ENCODE peak calls at places on chromosome 13, in five cellular contexts. One of them, this sample, is unnamed.

GRCh38 chr13:41916173-41916954 is 44.5 kb downstream of the VWA8 start:
- DNase-seq in HEK293T: no peak
- DNase-seq in GM12864: peak
- DNase-seq in PC-3: peak
- DNase-seq in activated naive CD8-positive, alpha-beta T cell treated with anti-CD3 and anti-CD28 coated beads for 36 hours: no peak
- DNase-seq in this sample: no peak

GRCh38 chr13:40503966-40504591 is 162.4 kb downstream of the FOXO1 start:
- DNase-seq in activated naive CD8-positive, alpha-beta T cell treated with anti-CD3 and anti-CD28 coated beads for 36 hours: no peak
- DNase-seq in GM12864: no peak
- DNase-seq in HEK293T: no peak
- DNase-seq in PC-3: peak
- DNase-seq in this sample: no peak

GRCh38 chr13:28819748-28820098 is 416 bp upstream of the MTUS2 start:
- DNase-seq in activated naive CD8-positive, alpha-beta T cell treated with anti-CD3 and anti-CD28 coated beads for 36 hours: peak
- DNase-seq in HEK293T: peak
- DNase-seq in GM12864: no peak
- DNase-seq in PC-3: peak
- DNase-seq in this sample: no peak

GRCh38 chr13:81051873-81052272 is 710.9 kb upstream of the SPRY2 start:
- DNase-seq in PC-3: peak
- DNase-seq in GM12864: no peak
- DNase-seq in HEK293T: no peak
- DNase-seq in activated naive CD8-positive, alpha-beta T cell treated with anti-CD3 and anti-CD28 coated beads for 36 hours: no peak
- DNase-seq in this sample: no peak

GRCh38 chr13:21673592-21674270 is 2.9 kb downstream of the FGF9 start:
- DNase-seq in GM12864: no peak
- DNase-seq in HEK293T: peak
- DNase-seq in PC-3: peak
- DNase-seq in activated naive CD8-positive, alpha-beta T cell treated with anti-CD3 and anti-CD28 coated beads for 36 hours: peak
- DNase-seq in this sample: no peak

GRCh38 chr13:53822136-53822535 is 793.5 kb downstream of the OLFM4 start:
- DNase-seq in HEK293T: no peak
- DNase-seq in GM12864: no peak
- DNase-seq in PC-3: no peak
- DNase-seq in activated naive CD8-positive, alpha-beta T cell treated with anti-CD3 and anti-CD28 coated beads for 36 hours: no peak
- DNase-seq in this sample: no peak

GRCh38 chr13:65932587-65933239 is 1297.4 kb downstream of the PCDH9 start:
- DNase-seq in PC-3: peak
- DNase-seq in GM12864: no peak
- DNase-seq in HEK293T: no peak
- DNase-seq in activated naive CD8-positive, alpha-beta T cell treated with anti-CD3 and anti-CD28 coated beads for 36 hours: no peak
- DNase-seq in this sample: peak

GRCh38 chr13:99323488-99323887 is 16.3 kb upstream of the GPR183 start:
- DNase-seq in GM12864: no peak
- DNase-seq in HEK293T: no peak
- DNase-seq in PC-3: peak
- DNase-seq in activated naive CD8-positive, alpha-beta T cell treated with anti-CD3 and anti-CD28 coated beads for 36 hours: no peak
- DNase-seq in this sample: no peak

GRCh38 chr13:50687545-50687944 is 155.9 kb downstream of the DLEU7 start:
- DNase-seq in GM12864: no peak
- DNase-seq in activated naive CD8-positive, alpha-beta T cell treated with anti-CD3 and anti-CD28 coated beads for 36 hours: no peak
- DNase-seq in HEK293T: no peak
- DNase-seq in PC-3: no peak
- DNase-seq in this sample: no peak

GRCh38 chr13:29118471-29118870 is 298.3 kb downstream of the MTUS2 start:
- DNase-seq in PC-3: no peak
- DNase-seq in HEK293T: no peak
- DNase-seq in GM12864: no peak
- DNase-seq in activated naive CD8-positive, alpha-beta T cell treated with anti-CD3 and anti-CD28 coated beads for 36 hours: no peak
- DNase-seq in this sample: no peak